ENCODE peak calls at places on chromosomes 12 and 14, in eight cellular contexts. One of them, this sample, is unnamed. For H3K9me3, the result is how much of the 10 kb centered on the place peaks cover.

GRCh38 chr12:53625373-53625945 is 723 bp downstream of the ATF7 start:
- DNase-seq in testis: no peak
- DNase-seq in DND-41: no peak
- DNase-seq in stomach: no peak
- DNase-seq in neural progenitor cell: no peak
- DNase-seq in heart right ventricle: no peak
- DNase-seq in cardiac muscle cell: no peak
- DNase-seq in psoas muscle: no peak
- DNase-seq in this sample: no peak

GRCh38 chr14:33685026-33685425 is 265.8 kb downstream of the EGLN3 start:
- DNase-seq in testis: no peak
- DNase-seq in DND-41: no peak
- DNase-seq in stomach: no peak
- DNase-seq in neural progenitor cell: no peak
- DNase-seq in heart right ventricle: no peak
- DNase-seq in cardiac muscle cell: no peak
- DNase-seq in psoas muscle: no peak
- DNase-seq in this sample: no peak

GRCh38 chr14:92473947-92474535 is 39.5 kb upstream of the RIN3 start:
- DNase-seq in testis: peak
- DNase-seq in DND-41: no peak
- DNase-seq in stomach: peak
- DNase-seq in neural progenitor cell: no peak
- DNase-seq in heart right ventricle: no peak
- DNase-seq in cardiac muscle cell: no peak
- DNase-seq in psoas muscle: no peak
- DNase-seq in this sample: no peak

GRCh38 chr12:103924761-103925641 is 5.2 kb upstream of the HSP90B1 start:
- DNase-seq in testis: no peak
- DNase-seq in DND-41: no peak
- DNase-seq in stomach: no peak
- DNase-seq in neural progenitor cell: no peak
- DNase-seq in heart right ventricle: no peak
- DNase-seq in cardiac muscle cell: no peak
- DNase-seq in psoas muscle: no peak
- DNase-seq in this sample: no peak

GRCh38 chr12:124994435-124994975 is 1.1 kb downstream of the BRI3BP start:
- DNase-seq in testis: no peak
- DNase-seq in DND-41: peak
- DNase-seq in stomach: peak
- DNase-seq in neural progenitor cell: peak
- DNase-seq in heart right ventricle: no peak
- DNase-seq in cardiac muscle cell: no peak
- DNase-seq in psoas muscle: no peak
- DNase-seq in this sample: no peak

GRCh38 chr14:96507723-96508122 is 5.5 kb downstream of the PAPOLA start:
- DNase-seq in testis: no peak
- DNase-seq in DND-41: no peak
- DNase-seq in stomach: no peak
- DNase-seq in neural progenitor cell: no peak
- DNase-seq in heart right ventricle: no peak
- DNase-seq in cardiac muscle cell: no peak
- DNase-seq in psoas muscle: no peak
- DNase-seq in this sample: no peak

GRCh38 chr12:5188413-5188930 is 144.8 kb downstream of the KCNA5 start:
- DNase-seq in testis: no peak
- DNase-seq in DND-41: no peak
- DNase-seq in stomach: no peak
- DNase-seq in neural progenitor cell: no peak
- DNase-seq in heart right ventricle: no peak
- DNase-seq in cardiac muscle cell: no peak
- DNase-seq in psoas muscle: no peak
- DNase-seq in this sample: no peak

GRCh38 chr12:126914170-126914796 is 1352.7 kb upstream of the TMEM132C start:
- DNase-seq in testis: no peak
- DNase-seq in DND-41: no peak
- DNase-seq in stomach: no peak
- DNase-seq in neural progenitor cell: no peak
- DNase-seq in heart right ventricle: no peak
- DNase-seq in cardiac muscle cell: no peak
- DNase-seq in psoas muscle: no peak
- DNase-seq in this sample: no peak

GRCh38 chr12:26523708-26524150 is 309.3 kb downstream of the ITPR2 start:
- DNase-seq in testis: peak
- DNase-seq in DND-41: no peak
- DNase-seq in stomach: peak
- DNase-seq in neural progenitor cell: no peak
- DNase-seq in heart right ventricle: peak
- DNase-seq in cardiac muscle cell: no peak
- DNase-seq in psoas muscle: peak
- DNase-seq in this sample: peak

GRCh38 chr12:48813464-48814312 is 4.6 kb upstream of the CACNB3 start:
- DNase-seq in testis: peak
- DNase-seq in DND-41: no peak
- DNase-seq in stomach: no peak
- DNase-seq in neural progenitor cell: peak
- DNase-seq in heart right ventricle: no peak
- DNase-seq in cardiac muscle cell: no peak
- DNase-seq in psoas muscle: no peak
- DNase-seq in this sample: no peak

GRCh38 chr12:109720152-109720855 is 6.7 kb downstream of the FAM222A start:
- DNase-seq in testis: peak
- DNase-seq in DND-41: no peak
- DNase-seq in stomach: no peak
- DNase-seq in neural progenitor cell: peak
- DNase-seq in heart right ventricle: peak
- DNase-seq in cardiac muscle cell: no peak
- DNase-seq in psoas muscle: peak
- DNase-seq in this sample: no peak

GRCh38 chr14:66657780-66658179 is 149.8 kb downstream of the GPHN start:
- DNase-seq in testis: no peak
- DNase-seq in DND-41: no peak
- DNase-seq in stomach: no peak
- DNase-seq in neural progenitor cell: no peak
- DNase-seq in heart right ventricle: no peak
- DNase-seq in cardiac muscle cell: no peak
- DNase-seq in psoas muscle: no peak
- DNase-seq in this sample: no peak

GRCh38 chr14:104238424-104239184 is 100.2 kb downstream of the KIF26A start:
- DNase-seq in testis: no peak
- DNase-seq in DND-41: no peak
- DNase-seq in stomach: peak
- DNase-seq in neural progenitor cell: no peak
- DNase-seq in heart right ventricle: no peak
- DNase-seq in cardiac muscle cell: no peak
- DNase-seq in psoas muscle: no peak
- DNase-seq in this sample: no peak

GRCh38 chr14:56185991-56186390 is 67.8 kb downstream of the PELI2 start:
- DNase-seq in testis: no peak
- DNase-seq in DND-41: no peak
- DNase-seq in stomach: no peak
- DNase-seq in neural progenitor cell: no peak
- DNase-seq in heart right ventricle: no peak
- DNase-seq in cardiac muscle cell: no peak
- DNase-seq in psoas muscle: no peak
- DNase-seq in this sample: no peak

GRCh38 chr14:73162271-73162670 is 26.0 kb downstream of the PSEN1 start:
- DNase-seq in testis: no peak
- DNase-seq in DND-41: no peak
- DNase-seq in stomach: no peak
- DNase-seq in neural progenitor cell: no peak
- DNase-seq in heart right ventricle: no peak
- DNase-seq in cardiac muscle cell: no peak
- DNase-seq in psoas muscle: no peak
- DNase-seq in this sample: no peak

GRCh38 chr14:100237735-100238418 is 1.1 kb upstream of the YY1 start:
- DNase-seq in testis: peak
- DNase-seq in DND-41: peak
- DNase-seq in stomach: peak
- DNase-seq in neural progenitor cell: peak
- DNase-seq in heart right ventricle: peak
- DNase-seq in cardiac muscle cell: peak
- DNase-seq in psoas muscle: peak
- DNase-seq in this sample: peak

GRCh38 chr14:35355981-35356839 is 48.3 kb downstream of the NFKBIA start:
- DNase-seq in testis: no peak
- DNase-seq in DND-41: no peak
- DNase-seq in stomach: no peak
- DNase-seq in neural progenitor cell: no peak
- DNase-seq in heart right ventricle: no peak
- DNase-seq in cardiac muscle cell: no peak
- DNase-seq in psoas muscle: no peak
- DNase-seq in this sample: peak

GRCh38 chr12:24505366-24506025 is 443.4 kb downstream of the BCAT1 start:
- DNase-seq in testis: no peak
- DNase-seq in DND-41: no peak
- DNase-seq in stomach: no peak
- DNase-seq in neural progenitor cell: no peak
- DNase-seq in heart right ventricle: no peak
- DNase-seq in cardiac muscle cell: no peak
- DNase-seq in psoas muscle: no peak
- DNase-seq in this sample: no peak

GRCh38 chr12:10722905-10723866 is at the start of gene YBX3:
- DNase-seq in testis: peak
- DNase-seq in DND-41: peak
- DNase-seq in stomach: peak
- DNase-seq in neural progenitor cell: peak
- DNase-seq in heart right ventricle: peak
- DNase-seq in cardiac muscle cell: peak
- DNase-seq in psoas muscle: peak
- DNase-seq in this sample: peak

GRCh38 chr12:10364839-10365681 is 24.8 kb downstream of the KLRK1 start:
- DNase-seq in testis: peak
- DNase-seq in DND-41: peak
- DNase-seq in stomach: peak
- DNase-seq in neural progenitor cell: peak
- DNase-seq in heart right ventricle: peak
- DNase-seq in cardiac muscle cell: peak
- DNase-seq in psoas muscle: peak
- DNase-seq in this sample: peak

GRCh38 chr14:81509838-81510452 is 23.7 kb downstream of the SEL1L start:
- DNase-seq in testis: no peak
- DNase-seq in DND-41: no peak
- DNase-seq in stomach: no peak
- DNase-seq in neural progenitor cell: no peak
- DNase-seq in heart right ventricle: no peak
- DNase-seq in cardiac muscle cell: no peak
- DNase-seq in psoas muscle: no peak
- DNase-seq in this sample: no peak

DNA sequence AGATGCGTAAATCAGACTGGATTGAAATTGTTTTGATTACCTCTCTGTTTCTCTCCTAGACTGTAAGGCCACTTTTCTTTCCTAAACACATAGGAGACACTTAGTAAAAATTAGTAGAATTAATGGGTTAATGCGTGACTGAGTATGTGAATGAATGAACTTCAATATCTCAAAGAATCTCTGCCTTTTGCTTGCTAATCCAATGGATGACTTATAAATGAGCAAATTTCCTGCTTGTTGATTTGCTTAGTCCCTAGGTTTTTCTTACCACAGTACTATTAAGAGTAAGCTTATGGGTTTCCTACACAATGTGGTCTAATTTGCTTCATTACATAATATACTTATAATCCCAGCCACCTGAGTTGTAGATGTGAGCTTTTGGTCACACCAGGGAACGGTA is 164.1 kb downstream of the SRGAP1 start:
- DNase-seq in testis: no peak
- DNase-seq in DND-41: no peak
- DNase-seq in stomach: no peak
- DNase-seq in neural progenitor cell: no peak
- DNase-seq in heart right ventricle: no peak
- DNase-seq in cardiac muscle cell: no peak
- DNase-seq in psoas muscle: no peak
- DNase-seq in this sample: no peak
- H3K27ac ChIP-seq in testis: no peak
- H3K27ac ChIP-seq in DND-41: no peak
- H3K27ac ChIP-seq in stomach: no peak
- H3K27ac ChIP-seq in neural progenitor cell: no peak
- H3K27ac ChIP-seq in heart right ventricle: no peak
- H3K27ac ChIP-seq in cardiac muscle cell: no peak
- H3K27ac ChIP-seq in psoas muscle: no peak
- H3K27ac ChIP-seq in this sample: no peak

DNA sequence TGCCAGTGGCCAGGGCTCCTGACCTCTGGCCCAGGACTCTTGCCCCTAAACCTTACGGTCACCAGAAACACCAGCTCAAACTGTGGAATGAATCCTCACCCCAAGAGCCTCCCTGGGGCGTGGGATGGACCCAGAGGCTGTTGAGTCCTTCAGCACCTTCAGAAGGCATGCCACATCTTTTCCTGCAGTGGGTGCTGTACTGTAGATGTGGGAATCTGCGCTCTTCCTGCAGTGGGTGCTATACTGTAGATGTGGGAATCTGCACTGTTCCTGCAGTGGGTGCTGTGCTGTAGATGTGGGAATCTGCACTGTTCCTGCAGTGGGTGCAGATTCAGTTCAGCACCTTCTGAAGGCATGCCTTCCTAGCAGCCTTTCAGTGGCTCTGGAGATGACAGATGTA is 1.2 kb downstream of the KRT82 start:
- DNase-seq in testis: no peak
- DNase-seq in DND-41: no peak
- DNase-seq in stomach: no peak
- DNase-seq in neural progenitor cell: no peak
- DNase-seq in heart right ventricle: no peak
- DNase-seq in cardiac muscle cell: no peak
- DNase-seq in psoas muscle: peak
- DNase-seq in this sample: no peak
- TF ChIP-seq CTCF in testis: no peak
- TF ChIP-seq CTCF in DND-41: no peak
- TF ChIP-seq CTCF in stomach: no peak
- TF ChIP-seq CTCF in neural progenitor cell: no peak
- TF ChIP-seq CTCF in heart right ventricle: no peak
- TF ChIP-seq CTCF in cardiac muscle cell: no peak
- TF ChIP-seq CTCF in psoas muscle: no peak
- TF ChIP-seq CTCF in this sample: no peak

GRCh38 chr12:38053655-38054464 is 262.7 kb upstream of the ALG10B start:
- DNase-seq in testis: peak
- DNase-seq in DND-41: no peak
- DNase-seq in stomach: peak
- DNase-seq in neural progenitor cell: no peak
- DNase-seq in heart right ventricle: no peak
- DNase-seq in cardiac muscle cell: no peak
- DNase-seq in psoas muscle: no peak
- DNase-seq in this sample: peak
- H3K9me3 ChIP-seq in testis: under half
- H3K9me3 ChIP-seq in DND-41: under half
- H3K9me3 ChIP-seq in stomach: under half
- H3K9me3 ChIP-seq in neural progenitor cell: under half
- H3K9me3 ChIP-seq in heart right ventricle: under half
- H3K9me3 ChIP-seq in cardiac muscle cell: under half
- H3K9me3 ChIP-seq in psoas muscle: under half
- H3K9me3 ChIP-seq in this sample: under half

DNA sequence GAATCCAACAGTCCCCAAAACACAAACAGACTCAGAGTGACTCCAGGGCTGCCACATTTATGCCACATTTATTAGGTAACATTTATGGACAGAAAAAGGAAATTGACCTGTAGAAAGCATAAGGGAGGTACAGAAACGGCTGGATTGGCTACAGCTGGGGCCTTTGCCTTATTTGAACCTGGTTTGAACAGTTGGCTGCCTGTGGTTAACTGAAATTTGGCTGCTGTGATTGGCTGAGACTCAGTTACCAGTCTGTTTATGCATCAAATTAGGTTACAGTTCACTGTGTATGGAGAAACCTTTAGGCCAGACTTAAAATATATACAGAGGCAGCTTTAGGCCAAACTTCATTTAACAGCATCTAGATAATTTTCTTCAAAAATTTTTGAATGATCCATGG is 27.8 kb upstream of the PCNX1 start:
- DNase-seq in testis: no peak
- DNase-seq in DND-41: no peak
- DNase-seq in stomach: no peak
- DNase-seq in neural progenitor cell: no peak
- DNase-seq in heart right ventricle: no peak
- DNase-seq in cardiac muscle cell: no peak
- DNase-seq in psoas muscle: no peak
- DNase-seq in this sample: no peak
- H3K27ac ChIP-seq in testis: no peak
- H3K27ac ChIP-seq in DND-41: no peak
- H3K27ac ChIP-seq in stomach: no peak
- H3K27ac ChIP-seq in neural progenitor cell: no peak
- H3K27ac ChIP-seq in heart right ventricle: no peak
- H3K27ac ChIP-seq in cardiac muscle cell: no peak
- H3K27ac ChIP-seq in psoas muscle: no peak
- H3K27ac ChIP-seq in this sample: no peak